ENCODE peak calls at places on chromosomes 1 and 21, in seven cellular contexts. X is activated CD8-positive, alpha-beta memory T cell treated with anti-CD3 and anti-CD28 coated beads for 24 hours; R is iPS-NIHi11; T is NCI-H1048; B is fibroblast of pulmonary artery; D is GM03348; O is fibroblast of mammary gland. G is an unnamed sample.

GRCh38 chr1:179366093-179366800 is 476 bp downstream of the AXDND1 start:
- DNase-seq in X (no peak), R (no peak), T (no peak), B (peak; percentile 11), D (peak; percentile 5), O (peak; percentile 11), G (no peak)

GRCh38 chr1:236018885-236019453 is 45.9 kb downstream of the NID1 start:
- DNase-seq in X (no peak), R (no peak), T (no peak), B (peak; percentile 89), D (peak; percentile 43), O (peak; percentile 99), G (no peak)

GRCh38 chr1:207088731-207089626 is at the start of gene C4BPB:
- DNase-seq in X (no peak), R (no peak), T (no peak), B (no peak), D (no peak), O (no peak), G (no peak)

GRCh38 chr1:183807549-183808168 is 2.7 kb downstream of the RGL1 start:
- DNase-seq in X (no peak), R (no peak), T (no peak), B (peak; percentile 26), D (peak; percentile 39), O (peak; percentile 89), G (no peak)

GRCh38 chr1:114902343-114902742 is 47.7 kb downstream of the SYCP1 start:
- DNase-seq in X (no peak), R (peak; percentile 40), T (no peak), B (no peak), D (no peak), O (no peak), G (no peak)

GRCh38 chr21:46095106-46095719 is 2.7 kb upstream of the COL6A2 start:
- DNase-seq in X (peak; percentile 42), R (no peak), T (no peak), B (no peak), D (no peak), O (no peak), G (no peak)

GRCh38 chr1:211697356-211697755 is 21.9 kb upstream of the NEK2 start:
- DNase-seq in X (no peak), R (no peak), T (no peak), B (no peak), D (no peak), O (no peak), G (no peak)

GRCh38 chr1:37634554-37635308 is at the start of gene RSPO1:
- DNase-seq in X (no peak), R (peak; percentile 82), T (no peak), B (peak; percentile 10), D (peak; percentile 83), O (peak; percentile 17), G (no peak)

GRCh38 chr1:196180847-196181593 is 427.2 kb downstream of the KCNT2 start:
- DNase-seq in X (no peak), R (no peak), T (no peak), B (peak; percentile 97), D (peak; percentile 55), O (peak; percentile 98), G (no peak)

GRCh38 chr1:28580706-28581530 is 11.1 kb upstream of the RAB42 start:
- DNase-seq in X (no peak), R (peak; percentile 57), T (no peak), B (peak; percentile 44), D (peak; percentile 39), O (peak; percentile 41), G (no peak)

GRCh38 chr21:21188513-21189188 is 190.4 kb downstream of the NCAM2 start:
- DNase-seq in X (no peak), R (no peak), T (no peak), B (peak; percentile 20), D (no peak), O (peak; percentile 20), G (peak; percentile 55)

GRCh38 chr1:117301906-117302305 is 65.3 kb upstream of the MAN1A2 start:
- DNase-seq in X (no peak), R (no peak), T (no peak), B (no peak), D (no peak), O (no peak), G (no peak)

G was measured in SK-N-MC.